ENCODE peak calls at places on chromosomes 12 and 14, in seven cellular contexts. One of them, this sample, is unnamed.

GRCh38 chr14:49692895-49693737 is at the start of gene KLHDC1:
- DNase-seq in ascending aorta: peak; percentile 35
- DNase-seq in IMR-90: peak; percentile 63
- DNase-seq in AG04450: peak; percentile 32
- DNase-seq in HCT116: no peak
- DNase-seq in prostate gland: peak; percentile 72
- DNase-seq in MM.1S: peak; percentile 7
- DNase-seq in this sample: peak; percentile 23

GRCh38 chr14:72822946-72823611 is 70.8 kb downstream of the DPF3 start:
- DNase-seq in ascending aorta: no peak
- DNase-seq in HCT116: no peak
- DNase-seq in AG04450: no peak
- DNase-seq in MM.1S: no peak
- DNase-seq in prostate gland: no peak
- DNase-seq in IMR-90: no peak
- DNase-seq in this sample: no peak

GRCh38 chr14:65038966-65039365 is 52.3 kb downstream of the FNTB start:
- DNase-seq in IMR-90: no peak
- DNase-seq in HCT116: no peak
- DNase-seq in prostate gland: no peak
- DNase-seq in MM.1S: no peak
- DNase-seq in AG04450: no peak
- DNase-seq in ascending aorta: no peak
- DNase-seq in this sample: no peak

GRCh38 chr14:104266643-104267575 is 128.5 kb downstream of the KIF26A start:
- DNase-seq in prostate gland: no peak
- DNase-seq in ascending aorta: no peak
- DNase-seq in MM.1S: no peak
- DNase-seq in AG04450: no peak
- DNase-seq in HCT116: no peak
- DNase-seq in IMR-90: no peak
- DNase-seq in this sample: no peak

GRCh38 chr14:61090432-61091216 is 109.6 kb downstream of the SLC38A6 start:
- DNase-seq in prostate gland: no peak
- DNase-seq in AG04450: no peak
- DNase-seq in IMR-90: peak; percentile 48
- DNase-seq in HCT116: no peak
- DNase-seq in ascending aorta: no peak
- DNase-seq in MM.1S: no peak
- DNase-seq in this sample: no peak

GRCh38 chr14:104140463-104141331 is 2.3 kb downstream of the KIF26A start:
- DNase-seq in IMR-90: no peak
- DNase-seq in HCT116: no peak
- DNase-seq in prostate gland: no peak
- DNase-seq in ascending aorta: no peak
- DNase-seq in AG04450: no peak
- DNase-seq in MM.1S: no peak
- DNase-seq in this sample: no peak

GRCh38 chr14:50087350-50088116 is 28.8 kb downstream of the VCPKMT start:
- DNase-seq in MM.1S: peak; percentile 51
- DNase-seq in prostate gland: no peak
- DNase-seq in IMR-90: no peak
- DNase-seq in HCT116: no peak
- DNase-seq in AG04450: no peak
- DNase-seq in ascending aorta: no peak
- DNase-seq in this sample: no peak

GRCh38 chr12:100576311-100577036 is 3.0 kb downstream of the GAS2L3 start:
- DNase-seq in MM.1S: no peak
- DNase-seq in prostate gland: no peak
- DNase-seq in IMR-90: peak; percentile 95
- DNase-seq in AG04450: peak; percentile 41
- DNase-seq in HCT116: peak; percentile 33
- DNase-seq in ascending aorta: no peak
- DNase-seq in this sample: no peak

GRCh38 chr14:94640721-94641631 is 28.8 kb downstream of the SERPINA3 start:
- DNase-seq in prostate gland: no peak
- DNase-seq in MM.1S: no peak
- DNase-seq in IMR-90: no peak
- DNase-seq in AG04450: no peak
- DNase-seq in HCT116: peak; percentile 15
- DNase-seq in ascending aorta: no peak
- DNase-seq in this sample: no peak

GRCh38 chr14:73242274-73242960 is 5.1 kb downstream of the PAPLN start:
- DNase-seq in AG04450: no peak
- DNase-seq in prostate gland: no peak
- DNase-seq in ascending aorta: no peak
- DNase-seq in IMR-90: no peak
- DNase-seq in HCT116: no peak
- DNase-seq in MM.1S: no peak
- DNase-seq in this sample: no peak

GRCh38 chr14:34113991-34114390 is 163.1 kb upstream of the EGLN3 start:
- DNase-seq in AG04450: no peak
- DNase-seq in prostate gland: no peak
- DNase-seq in MM.1S: no peak
- DNase-seq in IMR-90: no peak
- DNase-seq in ascending aorta: no peak
- DNase-seq in HCT116: no peak
- DNase-seq in this sample: no peak

GRCh38 chr12:110934093-110934852 is 13.9 kb upstream of the MYL2 start:
- DNase-seq in prostate gland: no peak
- DNase-seq in IMR-90: no peak
- DNase-seq in AG04450: no peak
- DNase-seq in MM.1S: no peak
- DNase-seq in HCT116: peak; percentile 79
- DNase-seq in ascending aorta: no peak
- DNase-seq in this sample: no peak

GRCh38 chr14:51929920-51930682 is 59.2 kb upstream of the RTRAF start:
- DNase-seq in ascending aorta: no peak
- DNase-seq in AG04450: no peak
- DNase-seq in prostate gland: no peak
- DNase-seq in HCT116: no peak
- DNase-seq in IMR-90: peak; percentile 14
- DNase-seq in MM.1S: no peak
- DNase-seq in this sample: no peak

GRCh38 chr12:31655208-31655607 is 4.3 kb upstream of the ETFBKMT start:
- DNase-seq in HCT116: no peak
- DNase-seq in IMR-90: no peak
- DNase-seq in ascending aorta: no peak
- DNase-seq in AG04450: no peak
- DNase-seq in MM.1S: no peak
- DNase-seq in prostate gland: no peak
- DNase-seq in this sample: no peak

GRCh38 chr14:77599894-77600293 is 16.5 kb downstream of the SPTLC2 start:
- DNase-seq in AG04450: no peak
- DNase-seq in prostate gland: no peak
- DNase-seq in MM.1S: no peak
- DNase-seq in IMR-90: no peak
- DNase-seq in HCT116: no peak
- DNase-seq in ascending aorta: no peak
- DNase-seq in this sample: no peak

GRCh38 chr14:77601846-77602609 is 14.4 kb downstream of the SPTLC2 start:
- DNase-seq in MM.1S: no peak
- DNase-seq in IMR-90: no peak
- DNase-seq in ascending aorta: no peak
- DNase-seq in HCT116: no peak
- DNase-seq in prostate gland: no peak
- DNase-seq in AG04450: no peak
- DNase-seq in this sample: no peak

GRCh38 chr14:77603031-77603430 is 13.4 kb downstream of the SPTLC2 start:
- DNase-seq in AG04450: no peak
- DNase-seq in MM.1S: no peak
- DNase-seq in IMR-90: peak; percentile 33
- DNase-seq in prostate gland: no peak
- DNase-seq in HCT116: no peak
- DNase-seq in ascending aorta: no peak
- DNase-seq in this sample: no peak

GRCh38 chr14:77593501-77593911 is 22.9 kb downstream of the SPTLC2 start:
- DNase-seq in HCT116: no peak
- DNase-seq in ascending aorta: no peak
- DNase-seq in MM.1S: no peak
- DNase-seq in prostate gland: no peak
- DNase-seq in IMR-90: peak; percentile 60
- DNase-seq in AG04450: no peak
- DNase-seq in this sample: no peak

GRCh38 chr14:77598366-77599050 is 17.9 kb downstream of the SPTLC2 start:
- DNase-seq in prostate gland: no peak
- DNase-seq in AG04450: no peak
- DNase-seq in IMR-90: no peak
- DNase-seq in ascending aorta: no peak
- DNase-seq in HCT116: no peak
- DNase-seq in MM.1S: peak; percentile 14
- DNase-seq in this sample: no peak
- H3K27ac ChIP-seq in prostate gland: no peak overlapping the region
- H3K27ac ChIP-seq in AG04450: no peak overlapping the region
- H3K27ac ChIP-seq in IMR-90: peak overlapping the region; percentile 90
- H3K27ac ChIP-seq in ascending aorta: no peak overlapping the region
- H3K27ac ChIP-seq in HCT116: no peak overlapping the region
- H3K27ac ChIP-seq in MM.1S: no peak overlapping the region
- H3K27ac ChIP-seq in this sample: no peak overlapping the region

GRCh38 chr12:5524116-5524768 is 92.3 kb downstream of the NTF3 start:
- DNase-seq in MM.1S: no peak
- DNase-seq in ascending aorta: no peak
- DNase-seq in HCT116: no peak
- DNase-seq in prostate gland: no peak
- DNase-seq in AG04450: no peak
- DNase-seq in IMR-90: no peak
- DNase-seq in this sample: no peak
- H3K27me3 ChIP-seq in MM.1S: no peaks in the 10 kb centered on the region
- H3K27me3 ChIP-seq in ascending aorta: no peaks in the 10 kb centered on the region
- H3K27me3 ChIP-seq in HCT116: peaks cover 20% of the 10 kb centered on the region
- H3K27me3 ChIP-seq in prostate gland: no peaks in the 10 kb centered on the region
- H3K27me3 ChIP-seq in AG04450: no peaks in the 10 kb centered on the region
- H3K27me3 ChIP-seq in IMR-90: no peaks in the 10 kb centered on the region
- H3K27me3 ChIP-seq in this sample: no peaks in the 10 kb centered on the region

GRCh38 chr12:47818382-47818700 is 1.4 kb downstream of the HDAC7 start:
- DNase-seq in ascending aorta: no peak
- DNase-seq in IMR-90: peak; percentile 43
- DNase-seq in HCT116: no peak
- DNase-seq in MM.1S: peak; percentile 36
- DNase-seq in AG04450: no peak
- DNase-seq in prostate gland: no peak
- DNase-seq in this sample: no peak
- H3K27ac ChIP-seq in ascending aorta: peak overlapping the region; percentile 97
- H3K27ac ChIP-seq in IMR-90: peak overlapping the region; percentile 99
- H3K27ac ChIP-seq in HCT116: peak overlapping the region; percentile 98
- H3K27ac ChIP-seq in MM.1S: peak overlapping the region; percentile 70
- H3K27ac ChIP-seq in AG04450: peak overlapping the region; percentile 47
- H3K27ac ChIP-seq in prostate gland: peak overlapping the region; percentile 90
- H3K27ac ChIP-seq in this sample: peak overlapping the region; percentile 96

GRCh38 chr12:2019126-2019525 is 14.9 kb upstream of the DCP1B start:
- DNase-seq in IMR-90: no peak
- DNase-seq in AG04450: no peak
- DNase-seq in prostate gland: no peak
- DNase-seq in ascending aorta: no peak
- DNase-seq in MM.1S: no peak
- DNase-seq in HCT116: no peak
- DNase-seq in this sample: no peak

GRCh38 chr12:2017724-2018337 is 13.6 kb upstream of the DCP1B start:
- DNase-seq in HCT116: no peak
- DNase-seq in AG04450: no peak
- DNase-seq in prostate gland: no peak
- DNase-seq in IMR-90: peak; percentile 13
- DNase-seq in MM.1S: no peak
- DNase-seq in ascending aorta: no peak
- DNase-seq in this sample: no peak

GRCh38 chr12:2013527-2014223 is 9.4 kb upstream of the DCP1B start:
- DNase-seq in prostate gland: no peak
- DNase-seq in HCT116: no peak
- DNase-seq in IMR-90: peak; percentile 20
- DNase-seq in AG04450: no peak
- DNase-seq in MM.1S: no peak
- DNase-seq in ascending aorta: no peak
- DNase-seq in this sample: no peak

GRCh38 chr12:2016862-2017723 is 12.8 kb upstream of the DCP1B start:
- DNase-seq in prostate gland: no peak
- DNase-seq in IMR-90: no peak
- DNase-seq in ascending aorta: no peak
- DNase-seq in MM.1S: no peak
- DNase-seq in HCT116: no peak
- DNase-seq in AG04450: no peak
- DNase-seq in this sample: no peak

GRCh38 chr12:2018401-2018800 is 14.1 kb upstream of the DCP1B start:
- DNase-seq in AG04450: no peak
- DNase-seq in HCT116: no peak
- DNase-seq in MM.1S: no peak
- DNase-seq in ascending aorta: no peak
- DNase-seq in prostate gland: no peak
- DNase-seq in IMR-90: no peak
- DNase-seq in this sample: no peak
- H3K27me3 ChIP-seq in AG04450: peaks cover 18% of the 10 kb centered on the region
- H3K27me3 ChIP-seq in HCT116: peaks cover 23% of the 10 kb centered on the region
- H3K27me3 ChIP-seq in MM.1S: no peaks in the 10 kb centered on the region
- H3K27me3 ChIP-seq in ascending aorta: no peaks in the 10 kb centered on the region
- H3K27me3 ChIP-seq in prostate gland: no peaks in the 10 kb centered on the region
- H3K27me3 ChIP-seq in IMR-90: peaks cover 17% of the 10 kb centered on the region
- H3K27me3 ChIP-seq in this sample: no peaks in the 10 kb centered on the region

GRCh38 chr12:93325855-93326254 is 51.9 kb upstream of the NUDT4 start:
- DNase-seq in ascending aorta: no peak
- DNase-seq in prostate gland: no peak
- DNase-seq in MM.1S: no peak
- DNase-seq in HCT116: no peak
- DNase-seq in IMR-90: peak; percentile 90
- DNase-seq in AG04450: no peak
- DNase-seq in this sample: no peak
- H3K27ac ChIP-seq in ascending aorta: no peak overlapping the region
- H3K27ac ChIP-seq in prostate gland: no peak overlapping the region
- H3K27ac ChIP-seq in MM.1S: no peak overlapping the region
- H3K27ac ChIP-seq in HCT116: no peak overlapping the region
- H3K27ac ChIP-seq in IMR-90: no peak overlapping the region
- H3K27ac ChIP-seq in AG04450: no peak overlapping the region
- H3K27ac ChIP-seq in this sample: no peak overlapping the region

DNA sequence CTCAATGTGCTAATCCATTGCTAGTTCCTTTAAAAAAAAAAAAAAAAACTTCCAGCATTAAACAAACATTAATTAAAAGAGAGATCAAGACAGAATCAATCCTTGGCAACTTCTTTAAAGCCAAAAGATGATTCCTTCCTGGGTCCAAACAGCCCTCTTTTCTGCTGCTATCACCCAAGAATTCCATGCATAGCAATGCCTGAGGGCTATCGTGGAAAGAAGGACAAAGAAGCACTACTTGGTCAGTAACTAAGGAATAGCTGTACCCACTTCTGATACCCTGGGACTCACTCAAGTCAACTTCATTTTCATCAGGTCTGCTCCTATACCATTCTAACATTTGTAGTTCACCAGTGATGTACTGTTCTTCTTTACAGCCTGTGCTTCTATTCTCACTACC is 51.8 kb downstream of the SLC38A2 start:
- DNase-seq in ascending aorta: no peak
- DNase-seq in IMR-90: no peak
- DNase-seq in prostate gland: no peak
- DNase-seq in AG04450: no peak
- DNase-seq in MM.1S: no peak
- DNase-seq in HCT116: no peak
- DNase-seq in this sample: no peak
- H3K27me3 ChIP-seq in ascending aorta: no peaks in the 10 kb centered on the region
- H3K27me3 ChIP-seq in IMR-90: no peaks in the 10 kb centered on the region
- H3K27me3 ChIP-seq in prostate gland: no peaks in the 10 kb centered on the region
- H3K27me3 ChIP-seq in AG04450: no peaks in the 10 kb centered on the region
- H3K27me3 ChIP-seq in MM.1S: no peaks in the 10 kb centered on the region
- H3K27me3 ChIP-seq in HCT116: no peaks in the 10 kb centered on the region
- H3K27me3 ChIP-seq in this sample: no peaks in the 10 kb centered on the region

This sample was measured in esophagus squamous epithelium.